ENCODE peak calls at places on chromosomes 6 and 20, in six cellular contexts. L is AG04450; S is brain microvascular endothelial cell; O is CD8-positive, alpha-beta memory T cell; Z is IMR-90; K is mammary epithelial cell. C is an unnamed sample.

GRCh38 chr6:84448331-84448730 is 220.9 kb upstream of the CEP162 start:
- DNase-seq in L (no peak), Z (no peak), O (no peak), S (no peak), K (no peak), C (no peak)

GRCh38 chr6:149233056-149233715 is 84.3 kb upstream of the TAB2 start:
- DNase-seq in S (peak), O (peak), K (peak), L (peak), Z (peak), C (no peak)

GRCh38 chr20:41567615-41568014 is 50.6 kb downstream of the CHD6 start:
- DNase-seq in Z (no peak), S (no peak), O (no peak), K (no peak), L (no peak), C (no peak)

GRCh38 chr6:32969685-32970412 is 1.5 kb downstream of the BRD2 start:
- DNase-seq in K (peak), S (peak), L (peak), O (peak), Z (peak), C (peak)

GRCh38 chr6:22099241-22099640 is 197.6 kb downstream of the PRL start:
- DNase-seq in K (no peak), L (no peak), S (no peak), Z (no peak), O (no peak), C (no peak)

GRCh38 chr20:19427913-19428800 is 215.7 kb downstream of the SLC24A3 start:
- DNase-seq in S (no peak), L (no peak), O (no peak), K (no peak), Z (no peak), C (no peak)

GRCh38 chr20:57801046-57801445 is 91.2 kb upstream of the PMEPA1 start:
- DNase-seq in O (no peak), K (no peak), Z (no peak), L (no peak), S (no peak), C (no peak)

GRCh38 chr20:40519928-40520327 is 169.1 kb downstream of the MAFB start:
- DNase-seq in O (no peak), S (no peak), K (no peak), L (no peak), Z (no peak), C (no peak)

GRCh38 chr6:72403413-72403812 is 218.5 kb upstream of the KCNQ5 start:
- DNase-seq in S (no peak), Z (no peak), L (no peak), O (no peak), K (no peak), C (no peak)

GRCh38 chr6:90860822-90861601 is 274.1 kb upstream of the MAP3K7 start:
- DNase-seq in O (no peak), S (no peak), Z (peak), L (no peak), K (no peak), C (no peak)

GRCh38 chr6:156175971-156176421 is 601.2 kb upstream of the ARID1B start:
- DNase-seq in O (no peak), S (no peak), K (no peak), Z (no peak), L (no peak), C (no peak)

GRCh38 chr6:3918474-3918873 is 69.3 kb downstream of the FAM50B start:
- DNase-seq in O (no peak), S (no peak), K (no peak), Z (no peak), L (no peak), C (no peak)

GRCh38 chr6:25993038-25993684 is 30.6 kb downstream of the TRIM38 start:
- DNase-seq in L (no peak), K (no peak), S (no peak), O (no peak), Z (no peak), C (no peak)

GRCh38 chr20:62961310-62961783 is 8.8 kb downstream of the SLC17A9 start:
- DNase-seq in L (no peak), S (no peak), Z (no peak), K (peak), O (no peak), C (no peak)

GRCh38 chr6:11754625-11755289 is 23.8 kb downstream of the ADTRP start:
- DNase-seq in K (peak), S (no peak), O (no peak), Z (peak), L (no peak), C (no peak)

GRCh38 chr6:121000381-121000780 is 333.9 kb downstream of the TBC1D32 start:
- DNase-seq in Z (no peak), L (no peak), K (no peak), S (no peak), O (no peak), C (no peak)

GRCh38 chr20:3461191-3461874 is 9.5 kb upstream of the ATRN start:
- DNase-seq in L (no peak), O (no peak), S (peak), K (no peak), Z (peak), C (no peak)

GRCh38 chr6:137570307-137570832 is 76.2 kb upstream of the OLIG3 start:
- DNase-seq in K (no peak), Z (no peak), O (no peak), L (no peak), S (no peak), C (no peak)

GRCh38 chr6:169249057-169249456 is 4.6 kb downstream of the THBS2 start:
- DNase-seq in Z (no peak), O (no peak), S (no peak), L (no peak), K (no peak), C (peak)

GRCh38 chr6:9482030-9482731 is 932.7 kb downstream of the TFAP2A start:
- DNase-seq in O (no peak), Z (peak), K (peak), L (peak), S (peak), C (no peak)

GRCh38 chr6:148343383-148343782 is 745 bp downstream of the SASH1 start:
- DNase-seq in K (no peak), O (no peak), L (no peak), Z (no peak), S (no peak), C (no peak)

GRCh38 chr6:116562614-116563013 is 8.7 kb upstream of the RWDD1 start:
- DNase-seq in L (no peak), O (no peak), Z (no peak), S (no peak), K (no peak), C (no peak)

GRCh38 chr6:28922004-28922840 is 1.6 kb downstream of the TRIM27 start:
- DNase-seq in S (peak), O (no peak), L (no peak), K (peak), Z (peak), C (no peak)

GRCh38 chr6:135499441-135500340 is 2.2 kb upstream of the AHI1 start:
- DNase-seq in K (no peak), O (no peak), Z (no peak), L (no peak), S (no peak), C (no peak)

GRCh38 chr20:43941476-43942212 is 27.0 kb downstream of the TOX2 start:
- DNase-seq in K (peak), S (no peak), O (no peak), Z (peak), L (no peak), C (no peak)

GRCh38 chr20:50824137-50824536 is 29.3 kb downstream of the BCAS4 start:
- DNase-seq in K (no peak), Z (peak), S (peak), O (no peak), L (peak), C (no peak)

GRCh38 chr6:75936682-75937081 is 135.8 kb downstream of the IMPG1 start:
- DNase-seq in L (no peak), O (no peak), Z (no peak), K (no peak), S (no peak), C (no peak)

GRCh38 chr6:103798166-103798565 is 1061.6 kb downstream of the HACE1 start:
- DNase-seq in K (no peak), Z (no peak), L (no peak), O (no peak), S (no peak), C (no peak)

GRCh38 chr6:103800131-103800670 is 1059.5 kb downstream of the HACE1 start:
- DNase-seq in L (no peak), S (no peak), Z (no peak), K (no peak), O (no peak), C (no peak)

GRCh38 chr6:103797738-103798137 is 1062.0 kb downstream of the HACE1 start:
- DNase-seq in S (no peak), L (no peak), Z (no peak), K (no peak), O (no peak), C (no peak)
- H3K27ac ChIP-seq in S (no peak), L (no peak), Z (no peak), K (no peak), O (no peak), C (no peak)

GRCh38 chr6:142843344-142843743 is 101.6 kb downstream of the HIVEP2 start:
- DNase-seq in S (no peak), K (no peak), L (no peak), O (no peak), Z (no peak), C (no peak)

GRCh38 chr6:142839686-142840040 is 105.3 kb downstream of the HIVEP2 start:
- DNase-seq in K (no peak), S (no peak), Z (no peak), L (no peak), O (no peak), C (no peak)

GRCh38 chr6:142844065-142844755 is 100.8 kb downstream of the HIVEP2 start:
- DNase-seq in O (no peak), S (no peak), Z (peak), K (no peak), L (no peak), C (no peak)

GRCh38 chr6:142842423-142843261 is 102.3 kb downstream of the HIVEP2 start:
- DNase-seq in L (no peak), K (peak), O (peak), S (peak), Z (peak), C (no peak)

GRCh38 chr6:142841915-142842314 is 103.1 kb downstream of the HIVEP2 start:
- DNase-seq in S (no peak), O (no peak), L (no peak), Z (no peak), K (no peak), C (no peak)
- H3K27ac ChIP-seq in S (peak), O (peak), L (no peak), Z (no peak), K (peak), C (no peak)

GRCh38 chr20:37310951-37311350 is 21.5 kb downstream of the MANBAL start:
- DNase-seq in O (no peak), L (no peak), Z (no peak), K (no peak), S (no peak), C (no peak)
- H3K27ac ChIP-seq in O (no peak), L (no peak), Z (no peak), K (no peak), S (no peak), C (no peak)

DNA sequence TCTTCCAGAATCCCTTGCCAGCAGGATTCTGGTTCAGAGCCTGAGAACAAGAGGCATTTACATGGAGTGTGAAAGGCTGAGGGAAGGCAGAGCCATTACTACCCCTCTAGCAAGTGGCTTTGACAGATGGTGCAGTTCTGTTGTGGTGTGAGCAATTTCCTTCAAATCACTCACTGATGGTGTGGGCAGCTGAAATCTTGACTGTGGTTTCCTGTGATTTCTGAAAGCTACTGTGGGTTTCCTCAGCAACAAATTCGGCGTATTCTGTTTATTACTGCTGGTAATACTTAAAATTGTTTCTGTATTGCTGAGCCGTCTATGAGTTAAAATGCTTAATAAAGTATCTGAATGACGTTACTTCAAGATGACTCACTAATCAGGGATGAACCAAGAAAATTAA is 181.5 kb upstream of the TCF21 start:
- DNase-seq in S (peak), K (peak), L (peak), Z (peak), O (no peak), C (no peak)
- H3K27ac ChIP-seq in S (peak), K (no peak), L (peak), Z (peak), O (no peak), C (no peak)

DNA sequence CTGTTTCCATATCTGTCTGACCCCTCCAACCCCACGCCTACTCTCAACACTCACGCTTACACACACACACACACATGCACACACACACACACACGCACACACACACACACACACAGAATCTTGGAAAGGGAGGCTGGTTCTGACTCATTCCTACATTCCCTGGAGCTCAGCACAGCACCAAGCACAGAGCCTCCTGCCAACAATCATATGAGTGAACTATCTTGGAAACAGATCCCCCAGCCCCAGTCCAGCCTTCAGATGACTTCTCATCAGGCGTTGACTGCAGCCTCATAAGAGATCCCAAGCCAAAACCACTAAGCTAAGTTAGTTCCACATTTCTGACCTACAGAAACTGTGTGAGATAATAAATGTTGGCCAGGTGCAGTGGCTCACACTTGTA is 14.1 kb upstream of the HCK start:
- DNase-seq in L (no peak), K (peak), Z (peak), O (no peak), S (peak), C (no peak)
- H3K27ac ChIP-seq in L (no peak), K (no peak), Z (no peak), O (no peak), S (no peak), C (no peak)

GRCh38 chr6:108174371-108175175 is 8.8 kb downstream of the NR2E1 start:
- DNase-seq in Z (peak), S (peak), L (no peak), K (no peak), O (no peak), C (no peak)

GRCh38 chr6:108169801-108170606 is 4.2 kb downstream of the NR2E1 start:
- DNase-seq in Z (no peak), K (no peak), O (no peak), S (no peak), L (no peak), C (no peak)

GRCh38 chr6:108170607-108171290 is 4.9 kb downstream of the NR2E1 start:
- DNase-seq in Z (no peak), L (no peak), S (no peak), O (no peak), K (no peak), C (no peak)

GRCh38 chr6:108171291-108171917 is 5.6 kb downstream of the NR2E1 start:
- DNase-seq in Z (no peak), S (no peak), L (no peak), O (no peak), K (no peak), C (no peak)

DNA sequence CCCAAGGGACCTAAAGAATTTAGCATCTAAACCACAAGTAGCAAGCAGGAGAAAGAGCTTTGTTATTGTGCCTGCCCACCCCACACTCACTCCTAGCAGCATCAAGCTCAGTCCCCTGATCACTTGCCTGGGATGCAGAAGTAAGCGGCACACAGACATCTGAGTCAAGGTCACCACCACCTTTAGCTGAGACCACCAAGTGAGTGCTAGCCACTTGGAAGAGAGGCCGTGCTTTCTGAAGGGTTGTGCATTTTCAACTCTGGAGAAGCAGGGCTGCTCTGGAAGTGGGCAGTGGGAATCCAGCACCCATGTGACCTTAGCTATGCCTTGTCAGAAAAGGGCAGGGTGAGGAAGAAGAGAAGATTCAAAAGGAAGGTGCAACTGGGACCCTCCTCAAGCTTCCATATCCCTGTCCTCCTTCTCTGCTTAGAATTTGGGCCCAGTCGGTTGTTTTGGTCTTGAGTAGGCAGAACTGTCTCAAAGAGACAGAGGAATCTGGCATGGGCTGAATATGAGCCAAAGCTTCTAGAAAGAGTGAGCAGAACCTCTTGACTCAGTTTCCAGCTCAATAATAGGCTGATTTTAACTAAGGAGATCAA is 6.2 kb downstream of the NR2E1 start:
- DNase-seq in S (no peak), O (no peak), L (no peak), Z (no peak), K (no peak), C (no peak)
- H3K27ac ChIP-seq in S (no peak), O (no peak), L (no peak), Z (no peak), K (no peak), C (no peak)

DNA sequence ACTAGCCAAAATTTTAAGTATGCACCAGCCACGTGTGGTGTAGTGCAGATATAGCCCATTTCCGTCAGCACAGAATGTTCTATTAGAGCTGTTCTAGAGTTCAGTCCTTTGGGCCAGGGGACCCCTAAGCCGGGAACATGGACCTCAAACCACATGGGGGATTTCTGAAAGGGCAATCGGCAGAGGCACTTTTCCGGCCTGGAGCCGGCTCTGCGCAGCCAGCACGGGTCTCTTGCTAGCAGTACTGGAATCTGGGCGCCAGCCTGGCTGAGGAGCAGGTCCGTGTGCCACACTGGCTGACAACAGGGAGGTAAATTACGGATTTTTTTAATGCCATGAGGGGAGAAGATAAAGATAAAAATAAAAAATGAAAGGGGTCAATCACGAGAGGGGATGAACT is 120.5 kb downstream of the SULF2 start:
- DNase-seq in L (no peak), S (no peak), Z (no peak), O (no peak), K (no peak), C (no peak)
- H3K27ac ChIP-seq in L (no peak), S (no peak), Z (no peak), O (no peak), K (no peak), C (no peak)

C was measured in substantia nigra.